ENCODE peak calls at places on chromosome 2, in eight cellular contexts. Y is GM23338, S is prostate gland, I is HepG2, P is sigmoid colon, T is breast epithelium, N is HCT116, H is vagina. E is an unnamed sample.
A peak's percentile ranks its signal among the peaks of the same experiment; 100 is the strongest.

GRCh38 chr2:72937356-72937669 is 20.0 kb downstream of the EMX1 start:
- DNase-seq in P (no peak), S (no peak), Y (no peak), T (no peak), N (no peak), I (no peak), H (no peak), E (no peak)

GRCh38 chr2:101766871-101767739 is 69.6 kb downstream of the MAP4K4 start:
- DNase-seq in I (peak; percentile 97), N (no peak), Y (peak; percentile 64), H (no peak), T (no peak), S (no peak), P (no peak), E (no peak)

GRCh38 chr2:101386599-101387150 is 628 bp downstream of the CREG2 start:
- DNase-seq in T (no peak), N (no peak), I (no peak), H (no peak), Y (peak; percentile 49), P (no peak), S (no peak), E (no peak)

GRCh38 chr2:171522804-171523338 is 597 bp downstream of the CYBRD1 start:
- DNase-seq in N (no peak), T (no peak), Y (peak; percentile 63), I (no peak), H (no peak), P (peak; percentile 73), S (peak; percentile 21), E (no peak)

GRCh38 chr2:45612741-45613140 is 1.7 kb upstream of the SRBD1 start:
- DNase-seq in I (no peak), T (no peak), N (no peak), S (no peak), Y (no peak), H (no peak), P (no peak), E (no peak)

GRCh38 chr2:25222475-25223121 is 54.2 kb upstream of the POMC start:
- DNase-seq in I (no peak), T (no peak), P (no peak), Y (no peak), N (no peak), H (no peak), S (no peak), E (no peak)

GRCh38 chr2:129275706-129276105 is 703.8 kb upstream of the RAB6C start:
- DNase-seq in T (no peak), S (no peak), Y (no peak), I (no peak), H (no peak), P (no peak), N (no peak), E (no peak)

GRCh38 chr2:39642054-39642742 is 23.5 kb upstream of the TMEM178A start:
- DNase-seq in N (peak; percentile 13), T (no peak), H (no peak), Y (no peak), P (no peak), S (no peak), I (peak; percentile 80), E (no peak)

GRCh38 chr2:120715356-120715755 is 20.3 kb upstream of the GLI2 start:
- DNase-seq in T (no peak), H (no peak), N (no peak), S (no peak), Y (no peak), P (peak; percentile 53), I (no peak), E (no peak)

GRCh38 chr2:224369028-224369632 is 32.8 kb downstream of the FAM124B start:
- DNase-seq in I (peak; percentile 45), N (peak; percentile 37), S (no peak), Y (peak; percentile 89), P (no peak), H (no peak), T (no peak), E (no peak)

GRCh38 chr2:191385416-191386160 is 140.4 kb downstream of the MYO1B start:
- DNase-seq in P (no peak), I (no peak), N (no peak), S (no peak), Y (no peak), T (no peak), H (no peak), E (no peak)

GRCh38 chr2:27988718-27989117 is 98.2 kb downstream of the BABAM2 start:
- DNase-seq in N (no peak), Y (no peak), H (no peak), S (no peak), P (no peak), I (no peak), T (no peak), E (no peak)

GRCh38 chr2:74513605-74514367 is 464 bp upstream of the TLX2 start:
- DNase-seq in T (no peak), I (no peak), P (peak; percentile 60), N (no peak), Y (peak; percentile 65), H (no peak), S (no peak), E (no peak)

GRCh38 chr2:190838492-190838910 is 42.1 kb upstream of the GLS start:
- DNase-seq in T (no peak), S (no peak), I (no peak), Y (no peak), N (no peak), H (no peak), P (no peak), E (no peak)

GRCh38 chr2:62207480-62207879 is 11.6 kb downstream of the B3GNT2 start:
- DNase-seq in I (no peak), S (no peak), T (no peak), Y (no peak), P (no peak), H (no peak), N (no peak), E (no peak)

GRCh38 chr2:237995036-237995435 is 28.2 kb downstream of the UBE2F start:
- DNase-seq in N (no peak), P (no peak), Y (no peak), I (no peak), S (no peak), T (no peak), H (no peak), E (no peak)

GRCh38 chr2:11103984-11104793 is 51.1 kb upstream of the SLC66A3 start:
- DNase-seq in T (no peak), P (no peak), Y (no peak), N (no peak), S (no peak), H (peak; percentile 62), I (no peak), E (peak; percentile 60)

GRCh38 chr2:144607899-144608477 is 88.1 kb upstream of the ZEB2 start:
- DNase-seq in P (peak; percentile 68), H (no peak), S (no peak), T (no peak), N (no peak), I (no peak), Y (no peak), E (no peak)

GRCh38 chr2:72211359-72211758 is 63.7 kb upstream of the CYP26B1 start:
- DNase-seq in N (no peak), S (no peak), I (no peak), P (no peak), Y (no peak), H (no peak), T (no peak), E (no peak)

DNA sequence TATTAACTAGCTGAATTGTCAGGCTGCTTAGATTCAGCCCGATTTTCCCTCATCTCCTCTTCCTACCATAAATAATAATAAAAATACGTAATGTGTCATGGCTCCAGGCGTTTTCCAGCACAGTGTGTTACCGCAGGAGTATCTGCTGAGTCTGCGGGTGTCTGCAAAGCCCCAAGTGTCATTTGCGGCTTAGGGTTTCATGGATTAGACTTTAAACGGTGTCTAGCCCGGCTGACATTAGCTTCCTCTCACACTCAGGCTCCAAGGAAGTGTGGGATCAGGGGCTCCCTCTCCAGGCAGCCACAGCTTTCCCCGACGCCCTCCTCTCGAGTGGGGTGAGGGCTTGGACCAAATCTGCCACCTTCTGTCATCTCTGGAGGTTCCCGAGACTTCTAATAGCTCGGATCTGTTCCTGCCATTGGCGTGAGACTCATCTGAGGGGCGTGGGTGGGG is 14.1 kb upstream of the HOXD1 start:
- DNase-seq in I (no peak), P (no peak), T (no peak), S (no peak), N (no peak), Y (no peak), H (no peak), E (no peak)
- H3K4me3 ChIP-seq in I (peak overlapping the region; percentile 29), P (no peak overlapping the region), T (no peak overlapping the region), S (no peak overlapping the region), N (no peak overlapping the region), Y (peak overlapping the region; percentile 57), H (no peak overlapping the region), E (no peak overlapping the region)

GRCh38 chr2:165067958-165068612 is 112.8 kb upstream of the SLC38A11 start:
- DNase-seq in I (no peak), Y (peak; percentile 96), H (no peak), S (no peak), P (no peak), N (no peak), T (no peak), E (no peak)
- TF ChIP-seq POLR2AphosphoS5 in I (no peak), Y (no peak), H (no peak), S (no peak), P (no peak), N (no peak), T (no peak), E (no peak)

DNA sequence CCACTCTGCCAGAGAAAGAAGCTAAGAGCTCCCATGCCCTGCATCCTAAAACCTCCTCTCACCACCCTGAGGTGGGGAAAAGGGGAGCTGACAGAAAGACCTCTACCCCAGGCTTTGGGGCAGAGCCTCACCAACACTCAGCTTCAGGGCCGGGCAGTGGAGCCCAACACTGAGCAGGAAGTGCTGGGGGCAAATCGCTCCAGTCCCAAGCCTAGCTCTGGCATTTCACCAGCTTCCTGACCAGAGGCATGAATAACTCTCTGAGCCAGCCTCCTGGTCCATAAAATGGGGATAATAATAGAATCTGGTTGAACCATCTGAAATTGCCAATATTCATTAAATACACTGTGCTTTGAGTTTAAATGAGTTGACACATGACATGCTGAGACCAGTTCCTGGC is 153.6 kb downstream of the TNS1 start:
- DNase-seq in I (no peak), N (no peak), S (no peak), Y (no peak), H (no peak), P (no peak), T (no peak), E (no peak)
- H3K4me1 ChIP-seq in I (peaks cover 5% of the 10 kb centered on the region), N (peaks cover 66% of the 10 kb centered on the region), S (peaks cover 5% of the 10 kb centered on the region), Y (no peaks in the 10 kb centered on the region), H (peaks cover 74% of the 10 kb centered on the region), P (peaks cover 98% of the 10 kb centered on the region), T (peaks cover 8% of the 10 kb centered on the region), E (peaks cover 100% of the 10 kb centered on the region)

GRCh38 chr2:164960159-164960558 is 4.8 kb upstream of the SLC38A11 start:
- DNase-seq in T (no peak), I (no peak), S (no peak), Y (no peak), N (no peak), P (no peak), H (no peak), E (no peak)

GRCh38 chr2:164953279-164953678 is 2.0 kb downstream of the SLC38A11 start:
- DNase-seq in S (no peak), P (no peak), T (no peak), N (no peak), Y (no peak), I (no peak), H (no peak), E (no peak)

GRCh38 chr2:164952057-164952702 is 3.1 kb downstream of the SLC38A11 start:
- DNase-seq in S (no peak), I (no peak), N (no peak), P (no peak), H (no peak), Y (no peak), T (no peak), E (no peak)

GRCh38 chr2:164954186-164954585 is 1.1 kb downstream of the SLC38A11 start:
- DNase-seq in Y (no peak), S (no peak), P (no peak), N (no peak), T (no peak), I (no peak), H (no peak), E (no peak)

GRCh38 chr2:164954954-164955701 is at the start of gene SLC38A11:
- DNase-seq in I (no peak), N (no peak), S (peak; percentile 51), Y (peak; percentile 46), T (peak; percentile 26), P (peak; percentile 68), H (no peak), E (no peak)
- H3K4me3 ChIP-seq in I (peak within 1 kb of the TSS; percentile 39), N (no peak within 1 kb of the TSS), S (peak within 1 kb of the TSS; percentile 30), Y (peak within 1 kb of the TSS; percentile 37), T (peak within 1 kb of the TSS; percentile 21), P (peak within 1 kb of the TSS; percentile 16), H (peak within 1 kb of the TSS; percentile 40), E (peak within 1 kb of the TSS; percentile 58)

E was measured in esophagus muscularis mucosa.